ENCODE peak calls at places on chromosome 2, in seven cellular contexts. N is skeletal muscle cell; T is CD4-positive, alpha-beta memory T cell; E is stimulated activated naive B cell treated with anti-CD40 and anti-IgM and Interleukin-4, amounts not matched to agents 10 μg/mL and 1 μg/mL and 100 μg/mL, for 72 hours; W is stimulated activated CD4-positive, alpha-beta T cell treated with anti-CD3 and anti-CD28 coated beads, TNF-alpha, amount 100 ng/mL, for 1 hour; U is activated CD4-positive, alpha-beta T cell treated with anti-CD3 and anti-CD28 coated beads, Interleukin-2, amount 10 ng/mL, durations not matched to agents 7 days and 5 days; L is A549. M is an unnamed sample.

GRCh38 chr2:216436369-216436768 is 24.1 kb downstream of the SMARCAL1 start:
- DNase-seq in L (no peak), T (no peak), E (no peak), N (peak; percentile 54), U (no peak), W (no peak), M (no peak)

GRCh38 chr2:155266579-155266978 is 568.1 kb downstream of the KCNJ3 start:
- DNase-seq in U (no peak), E (no peak), W (no peak), N (no peak), L (no peak), T (no peak), M (no peak)

GRCh38 chr2:85668009-85668856 is at the start of gene SFTPB:
- DNase-seq in W (no peak), E (no peak), U (no peak), L (no peak), T (no peak), N (no peak), M (no peak)

GRCh38 chr2:164811826-164812225 is 29.8 kb downstream of the COBLL1 start:
- DNase-seq in U (no peak), W (no peak), N (no peak), L (no peak), T (no peak), E (no peak), M (no peak)

GRCh38 chr2:233450854-233451575 is 96.7 kb downstream of the DGKD start:
- DNase-seq in L (no peak), E (no peak), W (no peak), N (no peak), T (no peak), U (no peak), M (no peak)

GRCh38 chr2:39508243-39508642 is 71.2 kb upstream of the MAP4K3 start:
- DNase-seq in U (no peak), W (no peak), L (no peak), N (no peak), T (no peak), E (no peak), M (no peak)

GRCh38 chr2:215365184-215365658 is 53.4 kb downstream of the ATIC start:
- DNase-seq in U (no peak), E (no peak), T (no peak), N (no peak), W (no peak), L (no peak), M (no peak)

GRCh38 chr2:177572236-177572671 is 179.7 kb downstream of the AGPS start:
- DNase-seq in N (peak; percentile 16), L (no peak), E (no peak), T (no peak), U (no peak), W (no peak), M (no peak)

GRCh38 chr2:175552902-175553301 is 371.4 kb upstream of the ATP5MC3 start:
- DNase-seq in L (no peak), E (no peak), T (no peak), W (no peak), U (no peak), N (no peak), M (no peak)

GRCh38 chr2:118841828-118842461 is 5.5 kb downstream of the EN1 start:
- DNase-seq in E (no peak), U (no peak), T (no peak), W (no peak), L (no peak), N (no peak), M (no peak)

GRCh38 chr2:10331702-10332401 is 29.1 kb downstream of the HPCAL1 start:
- DNase-seq in T (peak; percentile 85), U (peak; percentile 51), W (no peak), N (no peak), L (no peak), E (peak; percentile 78), M (no peak)

GRCh38 chr2:65366595-65367125 is 65.7 kb downstream of the SPRED2 start:
- DNase-seq in L (peak; percentile 96), W (no peak), U (no peak), N (peak; percentile 96), E (no peak), T (no peak), M (peak; percentile 67)

GRCh38 chr2:230129343-230129742 is 60.6 kb upstream of the SLC16A14 start:
- DNase-seq in T (no peak), N (no peak), W (no peak), U (no peak), L (no peak), E (no peak), M (no peak)

GRCh38 chr2:73776869-73777519 is 2.9 kb downstream of the DUSP11 start:
- DNase-seq in L (no peak), N (peak; percentile 23), E (no peak), U (no peak), W (no peak), T (no peak), M (no peak)

GRCh38 chr2:69770193-69770702 is 28.3 kb downstream of the ANXA4 start:
- DNase-seq in T (peak; percentile 37), E (no peak), N (peak; percentile 58), L (peak; percentile 63), W (no peak), U (peak; percentile 43), M (peak; percentile 63)

GRCh38 chr2:231369580-231370428 is 25.7 kb upstream of the B3GNT7 start:
- DNase-seq in N (no peak), L (no peak), U (no peak), T (no peak), W (no peak), E (no peak), M (no peak)

GRCh38 chr2:59150430-59150829 is 909.3 kb upstream of the FANCL start:
- DNase-seq in L (no peak), U (no peak), W (no peak), T (no peak), E (no peak), N (no peak), M (no peak)

GRCh38 chr2:127348421-127349000 is 39.3 kb downstream of the MAP3K2 start:
- DNase-seq in N (peak; percentile 13), W (no peak), U (no peak), E (no peak), L (no peak), T (no peak), M (no peak)

GRCh38 chr2:37856101-37856751 is 68.9 kb upstream of the RMDN2 start:
- DNase-seq in N (no peak), L (no peak), W (no peak), U (no peak), T (no peak), E (no peak), M (no peak)

GRCh38 chr2:168278424-168278888 is 31.1 kb upstream of the STK39 start:
- DNase-seq in N (peak; percentile 17), E (no peak), L (no peak), W (no peak), U (no peak), T (no peak), M (peak; percentile 76)

GRCh38 chr2:127149384-127149783 is 42.4 kb upstream of the BIN1 start:
- DNase-seq in W (no peak), U (no peak), E (no peak), L (peak; percentile 30), T (no peak), N (peak; percentile 88), M (no peak)

GRCh38 chr2:242010567-242011513 is 141.3 kb downstream of the RTP5 start:
- DNase-seq in U (peak; percentile 28), W (no peak), N (no peak), T (no peak), E (no peak), L (no peak), M (no peak)

GRCh38 chr2:14642499-14642898 is 10.0 kb downstream of the LRATD1 start:
- DNase-seq in N (no peak), E (no peak), U (no peak), L (no peak), T (no peak), W (no peak), M (no peak)

GRCh38 chr2:153391131-153391530 is 87.4 kb downstream of the RPRM start:
- DNase-seq in U (no peak), E (no peak), T (no peak), L (no peak), W (no peak), N (no peak), M (no peak)

GRCh38 chr2:171531836-171532450 is 9.7 kb downstream of the CYBRD1 start:
- DNase-seq in N (no peak), E (no peak), L (no peak), U (no peak), W (no peak), T (no peak), M (no peak)

GRCh38 chr2:152611458-152612231 is 105.6 kb downstream of the PRPF40A start:
- DNase-seq in T (no peak), E (peak; percentile 16), U (no peak), L (no peak), N (peak; percentile 83), W (no peak), M (no peak)

GRCh38 chr2:210022824-210023223 is 20.4 kb downstream of the RPE start:
- DNase-seq in L (no peak), W (no peak), E (no peak), U (no peak), T (no peak), N (no peak), M (no peak)

GRCh38 chr2:163667064-163667887 is 68.5 kb downstream of the FIGN start:
- DNase-seq in W (no peak), N (peak; percentile 71), U (no peak), T (no peak), L (peak; percentile 40), E (no peak), M (no peak)

GRCh38 chr2:105406221-105406620 is 7.4 kb upstream of the FHL2 start:
- DNase-seq in N (no peak), T (no peak), W (no peak), L (no peak), E (no peak), U (no peak), M (no peak)

GRCh38 chr2:55592130-55592529 is 25.3 kb downstream of the PPP4R3B start:
- DNase-seq in W (no peak), U (no peak), N (no peak), L (no peak), T (no peak), E (no peak), M (no peak)

GRCh38 chr2:39534095-39534711 is 97.1 kb upstream of the MAP4K3 start:
- DNase-seq in E (no peak), L (no peak), W (no peak), U (no peak), N (no peak), T (no peak), M (no peak)

GRCh38 chr2:210912779-210913178 is 356.4 kb downstream of the CPS1 start:
- DNase-seq in L (no peak), T (no peak), E (no peak), N (no peak), W (no peak), U (no peak), M (no peak)

GRCh38 chr2:9627310-9627709 is 3.5 kb downstream of the YWHAQ start:
- DNase-seq in U (no peak), E (no peak), W (no peak), N (no peak), T (peak; percentile 63), L (no peak), M (no peak)

GRCh38 chr2:11559786-11560155 is 25.9 kb downstream of the GREB1 start:
- DNase-seq in U (no peak), W (no peak), T (no peak), N (no peak), E (no peak), L (no peak), M (no peak)

GRCh38 chr2:24399434-24400206 is 39.3 kb upstream of the ITSN2 start:
- DNase-seq in L (no peak), N (no peak), W (no peak), T (no peak), E (no peak), U (no peak), M (no peak)

GRCh38 chr2:149806651-149807050 is 219.1 kb upstream of the MMADHC start:
- DNase-seq in T (no peak), U (no peak), W (no peak), E (no peak), L (no peak), N (no peak), M (no peak)

GRCh38 chr2:223078482-223078881 is 26.5 kb downstream of the KCNE4 start:
- DNase-seq in E (no peak), N (no peak), U (no peak), W (no peak), L (no peak), T (no peak), M (no peak)